ENCODE peak calls at places on chromosomes 13 and 19, in ten cellular contexts. One of them, this sample, is unnamed.

GRCh38 chr19:3551808-3552095 is 5.6 kb downstream of the MFSD12 start:
- DNase-seq in prostate gland: no peak
- DNase-seq in osteocyte: no peak
- DNase-seq in AG10803: no peak
- DNase-seq in fibroblast of mammary gland: no peak
- DNase-seq in IMR-90: no peak
- DNase-seq in epithelial cell of esophagus: no peak
- DNase-seq in heart left ventricle: no peak
- DNase-seq in kidney: no peak
- DNase-seq in left ventricle myocardium inferior: no peak
- DNase-seq in this sample: no peak

GRCh38 chr19:566403-566802 is 6.0 kb upstream of the BSG start:
- DNase-seq in heart left ventricle: peak
- DNase-seq in AG10803: peak
- DNase-seq in kidney: no peak
- DNase-seq in epithelial cell of esophagus: no peak
- DNase-seq in IMR-90: peak
- DNase-seq in prostate gland: peak
- DNase-seq in fibroblast of mammary gland: peak
- DNase-seq in left ventricle myocardium inferior: no peak
- DNase-seq in osteocyte: no peak
- DNase-seq in this sample: no peak

GRCh38 chr19:6475321-6476108 is 6.1 kb downstream of the DENND1C start:
- DNase-seq in AG10803: no peak
- DNase-seq in IMR-90: no peak
- DNase-seq in fibroblast of mammary gland: no peak
- DNase-seq in osteocyte: no peak
- DNase-seq in epithelial cell of esophagus: no peak
- DNase-seq in left ventricle myocardium inferior: no peak
- DNase-seq in prostate gland: no peak
- DNase-seq in kidney: no peak
- DNase-seq in heart left ventricle: no peak
- DNase-seq in this sample: no peak

GRCh38 chr13:59447846-59448620 is 715.7 kb downstream of the DIAPH3 start:
- DNase-seq in kidney: no peak
- DNase-seq in AG10803: peak
- DNase-seq in osteocyte: no peak
- DNase-seq in fibroblast of mammary gland: no peak
- DNase-seq in IMR-90: peak
- DNase-seq in prostate gland: no peak
- DNase-seq in left ventricle myocardium inferior: no peak
- DNase-seq in heart left ventricle: no peak
- DNase-seq in epithelial cell of esophagus: no peak
- DNase-seq in this sample: no peak

GRCh38 chr19:32453736-32454135 is 48.2 kb downstream of the DPY19L3 start:
- DNase-seq in heart left ventricle: no peak
- DNase-seq in fibroblast of mammary gland: peak
- DNase-seq in kidney: no peak
- DNase-seq in epithelial cell of esophagus: no peak
- DNase-seq in IMR-90: peak
- DNase-seq in osteocyte: no peak
- DNase-seq in AG10803: peak
- DNase-seq in left ventricle myocardium inferior: no peak
- DNase-seq in prostate gland: no peak
- DNase-seq in this sample: no peak

GRCh38 chr13:33194820-33195692 is 90.5 kb downstream of the STARD13 start:
- DNase-seq in IMR-90: peak
- DNase-seq in left ventricle myocardium inferior: no peak
- DNase-seq in osteocyte: peak
- DNase-seq in prostate gland: no peak
- DNase-seq in heart left ventricle: no peak
- DNase-seq in kidney: no peak
- DNase-seq in fibroblast of mammary gland: peak
- DNase-seq in AG10803: peak
- DNase-seq in epithelial cell of esophagus: no peak
- DNase-seq in this sample: no peak

GRCh38 chr19:14871619-14872230 is 14.2 kb downstream of the OR7A17 start:
- DNase-seq in IMR-90: peak
- DNase-seq in kidney: no peak
- DNase-seq in fibroblast of mammary gland: peak
- DNase-seq in prostate gland: no peak
- DNase-seq in heart left ventricle: no peak
- DNase-seq in osteocyte: no peak
- DNase-seq in AG10803: peak
- DNase-seq in left ventricle myocardium inferior: no peak
- DNase-seq in epithelial cell of esophagus: peak
- DNase-seq in this sample: no peak

GRCh38 chr19:41541990-41542584 is 33.9 kb upstream of the CEACAM21 start:
- DNase-seq in IMR-90: peak
- DNase-seq in left ventricle myocardium inferior: peak
- DNase-seq in AG10803: peak
- DNase-seq in prostate gland: no peak
- DNase-seq in osteocyte: no peak
- DNase-seq in fibroblast of mammary gland: peak
- DNase-seq in epithelial cell of esophagus: peak
- DNase-seq in heart left ventricle: peak
- DNase-seq in kidney: no peak
- DNase-seq in this sample: no peak

GRCh38 chr19:10701955-10702307 is 692 bp downstream of the QTRT1 start:
- DNase-seq in heart left ventricle: no peak
- DNase-seq in osteocyte: no peak
- DNase-seq in left ventricle myocardium inferior: no peak
- DNase-seq in AG10803: no peak
- DNase-seq in prostate gland: no peak
- DNase-seq in fibroblast of mammary gland: no peak
- DNase-seq in epithelial cell of esophagus: no peak
- DNase-seq in kidney: no peak
- DNase-seq in IMR-90: no peak
- DNase-seq in this sample: no peak

GRCh38 chr19:17777840-17778620 is 16.9 kb upstream of the B3GNT3 start:
- DNase-seq in osteocyte: no peak
- DNase-seq in AG10803: peak
- DNase-seq in IMR-90: peak
- DNase-seq in kidney: peak
- DNase-seq in heart left ventricle: no peak
- DNase-seq in prostate gland: no peak
- DNase-seq in epithelial cell of esophagus: peak
- DNase-seq in fibroblast of mammary gland: peak
- DNase-seq in left ventricle myocardium inferior: peak
- DNase-seq in this sample: no peak

GRCh38 chr13:100040196-100040595 is 48.7 kb upstream of the PCCA start:
- DNase-seq in osteocyte: no peak
- DNase-seq in IMR-90: no peak
- DNase-seq in heart left ventricle: no peak
- DNase-seq in prostate gland: no peak
- DNase-seq in left ventricle myocardium inferior: no peak
- DNase-seq in epithelial cell of esophagus: no peak
- DNase-seq in kidney: no peak
- DNase-seq in fibroblast of mammary gland: no peak
- DNase-seq in AG10803: no peak
- DNase-seq in this sample: no peak

GRCh38 chr19:5804516-5805464 is at the start of gene NRTN:
- DNase-seq in left ventricle myocardium inferior: no peak
- DNase-seq in kidney: peak
- DNase-seq in AG10803: no peak
- DNase-seq in IMR-90: no peak
- DNase-seq in heart left ventricle: no peak
- DNase-seq in epithelial cell of esophagus: no peak
- DNase-seq in osteocyte: no peak
- DNase-seq in fibroblast of mammary gland: no peak
- DNase-seq in prostate gland: no peak
- DNase-seq in this sample: no peak

GRCh38 chr13:106523566-106523965 is 11.9 kb downstream of the EFNB2 start:
- DNase-seq in epithelial cell of esophagus: peak
- DNase-seq in fibroblast of mammary gland: peak
- DNase-seq in osteocyte: no peak
- DNase-seq in prostate gland: no peak
- DNase-seq in heart left ventricle: no peak
- DNase-seq in kidney: no peak
- DNase-seq in left ventricle myocardium inferior: no peak
- DNase-seq in IMR-90: no peak
- DNase-seq in AG10803: peak
- DNase-seq in this sample: no peak

GRCh38 chr13:73832203-73832602 is 302.0 kb downstream of the KLF12 start:
- DNase-seq in heart left ventricle: no peak
- DNase-seq in osteocyte: no peak
- DNase-seq in AG10803: no peak
- DNase-seq in prostate gland: no peak
- DNase-seq in kidney: no peak
- DNase-seq in fibroblast of mammary gland: no peak
- DNase-seq in IMR-90: no peak
- DNase-seq in left ventricle myocardium inferior: no peak
- DNase-seq in epithelial cell of esophagus: no peak
- DNase-seq in this sample: no peak

DNA sequence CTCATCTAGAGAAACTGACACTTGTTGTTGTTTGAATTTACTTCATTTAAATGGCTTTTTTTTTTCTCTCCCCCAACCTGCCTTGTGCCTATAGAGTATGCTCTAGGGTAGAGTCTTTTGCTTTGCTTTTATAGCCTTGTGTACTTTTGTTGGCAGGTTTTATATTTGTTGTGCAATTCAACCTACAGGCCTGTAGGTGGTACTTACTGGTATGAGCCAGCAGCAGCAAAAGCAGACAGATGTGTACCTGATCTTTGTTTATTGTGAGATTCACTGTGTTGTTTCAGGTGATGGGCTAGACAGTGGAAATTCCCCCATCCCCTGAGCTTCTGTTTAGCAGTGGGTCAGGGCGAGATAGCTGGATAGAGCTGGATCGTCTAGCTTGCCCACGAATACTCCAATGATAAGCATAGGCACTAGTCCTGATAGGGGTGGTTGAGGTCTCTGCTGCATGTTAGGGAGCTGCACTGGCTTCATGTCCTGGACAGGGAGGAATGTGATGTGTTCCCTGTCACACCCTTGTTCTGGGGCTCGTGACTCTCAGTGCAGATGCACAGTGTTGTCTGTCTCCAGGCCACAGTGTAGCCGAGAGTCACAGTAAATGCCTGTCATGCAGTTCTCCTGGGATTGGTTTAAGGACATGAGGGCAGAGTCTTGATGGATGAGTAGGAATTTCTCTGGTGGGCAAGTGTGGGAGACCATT is 21.3 kb downstream of the DNAJC3 start:
- DNase-seq in kidney: no peak
- DNase-seq in osteocyte: no peak
- DNase-seq in left ventricle myocardium inferior: no peak
- DNase-seq in prostate gland: no peak
- DNase-seq in fibroblast of mammary gland: peak
- DNase-seq in AG10803: no peak
- DNase-seq in heart left ventricle: no peak
- DNase-seq in epithelial cell of esophagus: peak
- DNase-seq in IMR-90: peak
- DNase-seq in this sample: no peak
- TF ChIP-seq CTCF in kidney: no peak
- TF ChIP-seq CTCF in osteocyte: no peak
- TF ChIP-seq CTCF in left ventricle myocardium inferior: peak
- TF ChIP-seq CTCF in prostate gland: no peak
- TF ChIP-seq CTCF in fibroblast of mammary gland: peak
- TF ChIP-seq CTCF in AG10803: peak
- TF ChIP-seq CTCF in heart left ventricle: no peak
- TF ChIP-seq CTCF in epithelial cell of esophagus: peak
- TF ChIP-seq CTCF in IMR-90: peak
- TF ChIP-seq CTCF in this sample: peak

DNA sequence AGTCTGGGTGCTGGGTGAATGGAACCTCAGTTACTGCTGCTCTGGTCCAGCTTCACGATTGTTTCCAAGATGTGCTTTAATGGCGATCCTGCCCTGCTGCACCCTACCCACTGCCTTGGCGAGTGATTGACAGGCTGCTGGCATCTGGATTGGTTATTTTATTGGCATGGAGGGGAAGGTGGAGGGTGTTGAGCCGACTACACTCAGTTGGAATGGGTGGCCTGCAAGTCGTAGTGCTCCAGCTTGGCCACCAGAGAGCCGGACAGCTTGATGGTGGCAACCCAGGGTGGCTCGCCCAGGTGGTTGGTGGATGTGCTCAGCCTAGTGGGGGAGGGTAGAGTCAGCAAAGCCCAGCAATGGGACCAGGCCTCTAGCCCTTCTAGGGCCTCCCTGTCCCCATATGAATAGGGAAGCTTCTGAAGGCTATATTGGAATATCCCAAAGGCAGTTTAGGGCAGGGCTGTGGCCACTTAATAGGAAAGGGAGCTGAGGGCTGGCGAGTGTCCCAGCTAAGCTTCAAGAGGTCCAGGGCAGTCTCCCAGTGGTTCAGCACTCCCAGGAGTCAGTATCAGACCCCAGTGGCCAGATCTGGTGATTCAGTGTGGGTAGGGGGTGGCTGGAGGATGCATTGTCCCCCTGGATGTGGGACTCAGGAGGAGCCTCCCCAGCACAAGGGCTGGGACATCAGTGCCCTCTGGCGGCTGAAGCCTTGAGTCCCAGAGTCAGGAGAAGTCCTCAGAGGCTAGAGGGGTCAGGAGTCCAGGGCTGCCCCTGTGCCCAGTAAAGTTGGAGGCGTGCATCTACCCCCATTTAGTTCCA is 3.4 kb downstream of the GGN start:
- DNase-seq in fibroblast of mammary gland: no peak
- DNase-seq in prostate gland: no peak
- DNase-seq in IMR-90: no peak
- DNase-seq in heart left ventricle: no peak
- DNase-seq in left ventricle myocardium inferior: no peak
- DNase-seq in kidney: no peak
- DNase-seq in epithelial cell of esophagus: peak
- DNase-seq in osteocyte: no peak
- DNase-seq in AG10803: no peak
- DNase-seq in this sample: no peak
- TF ChIP-seq CTCF in fibroblast of mammary gland: peak
- TF ChIP-seq CTCF in prostate gland: no peak
- TF ChIP-seq CTCF in IMR-90: peak
- TF ChIP-seq CTCF in heart left ventricle: no peak
- TF ChIP-seq CTCF in left ventricle myocardium inferior: no peak
- TF ChIP-seq CTCF in kidney: no peak
- TF ChIP-seq CTCF in epithelial cell of esophagus: peak
- TF ChIP-seq CTCF in osteocyte: peak
- TF ChIP-seq CTCF in AG10803: peak
- TF ChIP-seq CTCF in this sample: peak

DNA sequence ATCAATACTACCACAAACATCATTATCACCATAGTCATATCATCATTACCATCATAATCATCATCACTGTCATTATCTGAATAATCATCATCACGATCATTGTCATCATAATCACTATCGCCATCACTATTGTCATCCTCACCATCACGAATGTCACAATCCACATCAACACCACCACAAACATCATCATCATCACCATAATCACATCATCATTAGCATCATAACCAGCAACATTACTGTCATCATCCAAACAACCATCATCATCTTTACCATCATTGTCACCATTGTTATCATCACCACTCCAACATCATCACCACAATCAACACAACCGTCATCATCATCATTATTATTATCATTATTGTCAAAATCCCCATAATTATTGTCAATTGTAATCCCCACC is 61.2 kb downstream of the MBD3L1 start:
- DNase-seq in fibroblast of mammary gland: no peak
- DNase-seq in prostate gland: no peak
- DNase-seq in IMR-90: no peak
- DNase-seq in left ventricle myocardium inferior: no peak
- DNase-seq in kidney: no peak
- DNase-seq in heart left ventricle: no peak
- DNase-seq in epithelial cell of esophagus: no peak
- DNase-seq in AG10803: no peak
- DNase-seq in osteocyte: no peak
- DNase-seq in this sample: no peak
- TF ChIP-seq CTCF in fibroblast of mammary gland: no peak
- TF ChIP-seq CTCF in prostate gland: no peak
- TF ChIP-seq CTCF in IMR-90: no peak
- TF ChIP-seq CTCF in left ventricle myocardium inferior: no peak
- TF ChIP-seq CTCF in kidney: no peak
- TF ChIP-seq CTCF in heart left ventricle: no peak
- TF ChIP-seq CTCF in epithelial cell of esophagus: no peak
- TF ChIP-seq CTCF in AG10803: no peak
- TF ChIP-seq CTCF in osteocyte: no peak
- TF ChIP-seq CTCF in this sample: no peak

GRCh38 chr13:62377838-62378237 is 962.2 kb upstream of the PCDH20 start:
- DNase-seq in osteocyte: no peak
- DNase-seq in epithelial cell of esophagus: no peak
- DNase-seq in fibroblast of mammary gland: no peak
- DNase-seq in left ventricle myocardium inferior: no peak
- DNase-seq in IMR-90: no peak
- DNase-seq in AG10803: no peak
- DNase-seq in heart left ventricle: no peak
- DNase-seq in prostate gland: no peak
- DNase-seq in kidney: no peak
- DNase-seq in this sample: no peak
- TF ChIP-seq CTCF in osteocyte: no peak
- TF ChIP-seq CTCF in epithelial cell of esophagus: no peak
- TF ChIP-seq CTCF in fibroblast of mammary gland: no peak
- TF ChIP-seq CTCF in left ventricle myocardium inferior: no peak
- TF ChIP-seq CTCF in IMR-90: no peak
- TF ChIP-seq CTCF in AG10803: no peak
- TF ChIP-seq CTCF in heart left ventricle: no peak
- TF ChIP-seq CTCF in prostate gland: no peak
- TF ChIP-seq CTCF in kidney: no peak
- TF ChIP-seq CTCF in this sample: no peak